ENCODE peak calls at places on chromosomes 6 and 20, in five cellular contexts. One of them, this sample, is unnamed.

GRCh38 chr20:38320221-38320620 is 16.3 kb downstream of the BPI start:
- DNase-seq in AG09309: no peak
- DNase-seq in prostate gland: no peak
- DNase-seq in brain microvascular endothelial cell: peak
- DNase-seq in WERI-Rb-1: no peak
- DNase-seq in this sample: no peak

GRCh38 chr6:3162565-3163247 is 5.4 kb upstream of the TUBB2A start:
- DNase-seq in AG09309: no peak
- DNase-seq in prostate gland: peak
- DNase-seq in brain microvascular endothelial cell: peak
- DNase-seq in WERI-Rb-1: peak
- DNase-seq in this sample: peak

GRCh38 chr6:130240232-130240631 is 17.5 kb upstream of the SAMD3 start:
- DNase-seq in AG09309: peak
- DNase-seq in prostate gland: no peak
- DNase-seq in brain microvascular endothelial cell: peak
- DNase-seq in WERI-Rb-1: no peak
- DNase-seq in this sample: peak

GRCh38 chr6:41626917-41627316 is 11.4 kb upstream of the MDFI start:
- DNase-seq in AG09309: no peak
- DNase-seq in prostate gland: no peak
- DNase-seq in brain microvascular endothelial cell: no peak
- DNase-seq in WERI-Rb-1: no peak
- DNase-seq in this sample: no peak

GRCh38 chr6:16511048-16511660 is 250.1 kb downstream of the ATXN1 start:
- DNase-seq in AG09309: no peak
- DNase-seq in prostate gland: no peak
- DNase-seq in brain microvascular endothelial cell: peak
- DNase-seq in WERI-Rb-1: peak
- DNase-seq in this sample: no peak

GRCh38 chr20:35560541-35560940 is 18.7 kb downstream of the ERGIC3 start:
- DNase-seq in AG09309: no peak
- DNase-seq in prostate gland: no peak
- DNase-seq in brain microvascular endothelial cell: no peak
- DNase-seq in WERI-Rb-1: no peak
- DNase-seq in this sample: no peak

GRCh38 chr6:166998256-166999144 is 697 bp upstream of the CEP43 start:
- DNase-seq in AG09309: no peak
- DNase-seq in prostate gland: peak
- DNase-seq in brain microvascular endothelial cell: peak
- DNase-seq in WERI-Rb-1: no peak
- DNase-seq in this sample: no peak

GRCh38 chr6:136696783-136697364 is 95.4 kb downstream of the MAP3K5 start:
- DNase-seq in AG09309: no peak
- DNase-seq in prostate gland: peak
- DNase-seq in brain microvascular endothelial cell: no peak
- DNase-seq in WERI-Rb-1: no peak
- DNase-seq in this sample: no peak

GRCh38 chr6:11731423-11731822 is 47.2 kb downstream of the ADTRP start:
- DNase-seq in AG09309: no peak
- DNase-seq in prostate gland: no peak
- DNase-seq in brain microvascular endothelial cell: no peak
- DNase-seq in WERI-Rb-1: no peak
- DNase-seq in this sample: no peak

GRCh38 chr6:98977606-98978292 is 30.0 kb upstream of the FBXL4 start:
- DNase-seq in AG09309: no peak
- DNase-seq in prostate gland: no peak
- DNase-seq in brain microvascular endothelial cell: no peak
- DNase-seq in WERI-Rb-1: no peak
- DNase-seq in this sample: peak

GRCh38 chr6:167662104-167662880 is 164.4 kb upstream of the AFDN start:
- DNase-seq in AG09309: no peak
- DNase-seq in prostate gland: no peak
- DNase-seq in brain microvascular endothelial cell: no peak
- DNase-seq in WERI-Rb-1: no peak
- DNase-seq in this sample: no peak

GRCh38 chr6:127302728-127303675 is 36.3 kb downstream of the RNF146 start:
- DNase-seq in AG09309: no peak
- DNase-seq in prostate gland: peak
- DNase-seq in brain microvascular endothelial cell: peak
- DNase-seq in WERI-Rb-1: peak
- DNase-seq in this sample: no peak

GRCh38 chr20:32820698-32821378 is 1.1 kb downstream of the MAPRE1 start:
- DNase-seq in AG09309: no peak
- DNase-seq in prostate gland: no peak
- DNase-seq in brain microvascular endothelial cell: no peak
- DNase-seq in WERI-Rb-1: no peak
- DNase-seq in this sample: no peak

GRCh38 chr6:135094403-135094821 is 39.8 kb upstream of the HBS1L start:
- DNase-seq in AG09309: no peak
- DNase-seq in prostate gland: no peak
- DNase-seq in brain microvascular endothelial cell: no peak
- DNase-seq in WERI-Rb-1: no peak
- DNase-seq in this sample: no peak

GRCh38 chr6:6494677-6495076 is 93.8 kb upstream of the LY86 start:
- DNase-seq in AG09309: no peak
- DNase-seq in prostate gland: peak
- DNase-seq in brain microvascular endothelial cell: no peak
- DNase-seq in WERI-Rb-1: peak
- DNase-seq in this sample: no peak

GRCh38 chr6:3324262-3324942 is 65.7 kb downstream of the PSMG4 start:
- DNase-seq in AG09309: peak
- DNase-seq in prostate gland: no peak
- DNase-seq in brain microvascular endothelial cell: peak
- DNase-seq in WERI-Rb-1: no peak
- DNase-seq in this sample: no peak

GRCh38 chr6:63100066-63100465 is 111.2 kb upstream of the FKBP1C start:
- DNase-seq in AG09309: no peak
- DNase-seq in prostate gland: no peak
- DNase-seq in brain microvascular endothelial cell: no peak
- DNase-seq in WERI-Rb-1: no peak
- DNase-seq in this sample: no peak

GRCh38 chr20:19692100-19692499 is 66.0 kb upstream of the RIN2 start:
- DNase-seq in AG09309: no peak
- DNase-seq in prostate gland: no peak
- DNase-seq in brain microvascular endothelial cell: no peak
- DNase-seq in WERI-Rb-1: no peak
- DNase-seq in this sample: no peak

GRCh38 chr20:57498425-57499400 is 26.2 kb downstream of the CTCFL start:
- DNase-seq in AG09309: no peak
- DNase-seq in prostate gland: no peak
- DNase-seq in brain microvascular endothelial cell: peak
- DNase-seq in WERI-Rb-1: peak
- DNase-seq in this sample: no peak

GRCh38 chr6:112018619-112019416 is 35.1 kb upstream of the CCN6 start:
- DNase-seq in AG09309: peak
- DNase-seq in prostate gland: peak
- DNase-seq in brain microvascular endothelial cell: peak
- DNase-seq in WERI-Rb-1: no peak
- DNase-seq in this sample: no peak

GRCh38 chr6:125140808-125141207 is 12.8 kb upstream of the TPD52L1 start:
- DNase-seq in AG09309: no peak
- DNase-seq in prostate gland: no peak
- DNase-seq in brain microvascular endothelial cell: no peak
- DNase-seq in WERI-Rb-1: no peak
- DNase-seq in this sample: no peak

GRCh38 chr6:133547136-133547535 is 306.0 kb downstream of the EYA4 start:
- DNase-seq in AG09309: no peak
- DNase-seq in prostate gland: no peak
- DNase-seq in brain microvascular endothelial cell: no peak
- DNase-seq in WERI-Rb-1: no peak
- DNase-seq in this sample: no peak

GRCh38 chr6:14453712-14454466 is 336.3 kb downstream of the CD83 start:
- DNase-seq in AG09309: no peak
- DNase-seq in prostate gland: no peak
- DNase-seq in brain microvascular endothelial cell: no peak
- DNase-seq in WERI-Rb-1: peak
- DNase-seq in this sample: no peak

GRCh38 chr6:4299476-4299875 is 164.1 kb upstream of the ECI2 start:
- DNase-seq in AG09309: no peak
- DNase-seq in prostate gland: no peak
- DNase-seq in brain microvascular endothelial cell: no peak
- DNase-seq in WERI-Rb-1: no peak
- DNase-seq in this sample: no peak

GRCh38 chr6:17927705-17928104 is 59.7 kb downstream of the KIF13A start:
- DNase-seq in AG09309: no peak
- DNase-seq in prostate gland: no peak
- DNase-seq in brain microvascular endothelial cell: no peak
- DNase-seq in WERI-Rb-1: no peak
- DNase-seq in this sample: no peak

GRCh38 chr6:35014341-35014740 is 125.3 kb downstream of the ANKS1A start:
- DNase-seq in AG09309: no peak
- DNase-seq in prostate gland: no peak
- DNase-seq in brain microvascular endothelial cell: no peak
- DNase-seq in WERI-Rb-1: no peak
- DNase-seq in this sample: peak

GRCh38 chr20:61733891-61734732 is 331.6 kb downstream of the TAF4 start:
- DNase-seq in AG09309: no peak
- DNase-seq in prostate gland: no peak
- DNase-seq in brain microvascular endothelial cell: no peak
- DNase-seq in WERI-Rb-1: no peak
- DNase-seq in this sample: no peak

GRCh38 chr20:17493173-17493572 is 38.0 kb downstream of the BFSP1 start:
- DNase-seq in AG09309: no peak
- DNase-seq in prostate gland: no peak
- DNase-seq in brain microvascular endothelial cell: no peak
- DNase-seq in WERI-Rb-1: no peak
- DNase-seq in this sample: no peak

DNA sequence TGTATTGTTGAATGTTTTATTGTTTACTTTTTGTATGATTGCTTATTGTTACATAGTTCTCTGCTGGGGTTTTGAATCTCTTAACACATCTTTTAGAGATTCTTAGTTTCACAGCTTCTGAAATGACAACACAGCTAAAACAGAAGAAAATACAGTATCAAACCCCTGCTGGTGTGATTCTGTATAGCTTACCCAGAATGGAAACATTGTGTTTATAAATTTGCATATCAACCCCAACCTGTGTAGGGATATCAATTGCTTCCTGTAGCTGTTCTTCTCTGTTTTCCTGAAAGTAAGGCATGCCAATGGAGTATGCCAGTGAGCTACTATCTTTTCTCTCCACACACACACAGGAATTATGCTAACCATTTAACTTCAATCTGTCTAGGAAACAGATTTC is 64.3 kb upstream of the ID4 start:
- DNase-seq in AG09309: no peak
- DNase-seq in prostate gland: no peak
- DNase-seq in brain microvascular endothelial cell: no peak
- DNase-seq in WERI-Rb-1: no peak
- DNase-seq in this sample: no peak
- TF ChIP-seq CTCF in AG09309: no peak
- TF ChIP-seq CTCF in prostate gland: no peak
- TF ChIP-seq CTCF in brain microvascular endothelial cell: no peak
- TF ChIP-seq CTCF in WERI-Rb-1: no peak
- TF ChIP-seq CTCF in this sample: peak

DNA sequence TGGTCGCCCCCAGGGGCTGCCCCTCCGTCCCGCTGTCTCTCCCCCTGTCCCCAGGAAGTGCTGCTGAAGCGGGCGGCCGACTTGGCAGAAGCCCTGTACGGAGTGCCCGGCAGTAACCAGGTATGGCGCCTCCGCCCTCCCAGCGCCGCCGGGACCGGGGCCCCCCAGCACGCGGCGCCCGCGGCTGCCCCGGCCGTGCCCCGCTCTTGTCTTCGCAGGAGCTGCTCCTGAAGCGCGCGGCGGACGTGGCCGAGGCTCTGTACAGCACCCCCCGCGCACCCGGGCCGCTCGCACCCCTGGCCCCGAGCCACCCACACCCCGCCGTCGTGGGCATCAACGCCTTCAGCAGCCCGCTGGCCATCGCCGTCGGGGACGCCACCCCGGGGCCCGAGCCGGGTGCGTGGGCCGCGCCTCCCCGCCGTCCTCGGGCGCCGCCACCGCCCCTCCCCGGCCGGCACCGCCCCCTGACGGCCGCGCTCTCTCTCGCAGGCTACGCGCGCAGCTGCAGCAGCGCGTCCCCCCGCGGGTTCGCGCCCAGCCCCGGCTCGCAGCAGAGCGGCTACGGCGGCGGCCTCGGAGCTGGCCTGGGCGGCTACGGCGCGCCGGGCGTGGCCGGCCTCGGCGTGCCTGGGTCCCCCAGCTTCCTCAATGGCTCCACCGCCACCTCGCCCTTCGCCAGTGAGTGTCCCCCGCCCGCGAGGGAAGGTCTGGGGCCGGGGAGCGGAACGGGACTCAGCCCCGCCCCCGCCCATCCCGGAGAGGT is 48.4 kb downstream of the CPXM1 start:
- DNase-seq in AG09309: no peak
- DNase-seq in prostate gland: peak
- DNase-seq in brain microvascular endothelial cell: no peak
- DNase-seq in WERI-Rb-1: no peak
- DNase-seq in this sample: no peak
- H3K4me3 ChIP-seq in AG09309: peak
- H3K4me3 ChIP-seq in prostate gland: peak
- H3K4me3 ChIP-seq in brain microvascular endothelial cell: peak
- H3K4me3 ChIP-seq in WERI-Rb-1: no peak
- H3K4me3 ChIP-seq in this sample: no peak

DNA sequence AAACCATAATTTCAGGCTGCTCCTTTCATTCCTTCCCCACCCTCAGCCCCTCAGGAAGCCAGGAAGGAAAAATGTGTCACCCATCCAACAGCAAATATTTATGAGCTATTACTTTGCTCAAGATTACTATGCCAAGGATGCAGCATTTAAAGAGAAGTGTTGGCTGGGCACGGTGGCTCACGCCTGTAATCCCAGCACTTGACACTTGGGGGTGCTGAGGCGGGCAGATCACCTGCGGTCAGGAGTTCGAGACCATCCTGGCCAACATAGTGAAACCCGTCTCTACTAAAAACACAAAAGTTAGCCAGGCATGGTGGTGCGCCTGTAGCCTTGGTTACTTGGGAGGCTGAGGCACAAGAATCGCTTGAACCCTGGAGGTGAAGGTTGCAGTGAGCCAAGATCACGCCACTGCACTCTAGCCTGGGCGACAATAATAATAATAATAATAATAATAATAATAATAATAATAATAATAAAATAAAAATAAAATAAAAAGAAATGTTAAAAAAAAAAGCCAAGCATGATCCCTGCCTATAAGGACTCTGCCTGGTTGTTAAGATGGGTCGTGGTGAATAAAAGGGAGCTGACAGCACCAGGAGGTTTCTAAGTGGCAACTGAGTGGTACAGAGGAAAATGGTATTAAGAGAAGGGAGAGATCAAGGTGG is 20.5 kb upstream of the TIAM2 start:
- DNase-seq in AG09309: no peak
- DNase-seq in prostate gland: no peak
- DNase-seq in brain microvascular endothelial cell: no peak
- DNase-seq in WERI-Rb-1: no peak
- DNase-seq in this sample: no peak
- TF ChIP-seq CTCF in AG09309: no peak
- TF ChIP-seq CTCF in prostate gland: no peak
- TF ChIP-seq CTCF in brain microvascular endothelial cell: peak
- TF ChIP-seq CTCF in WERI-Rb-1: peak
- TF ChIP-seq CTCF in this sample: peak

DNA sequence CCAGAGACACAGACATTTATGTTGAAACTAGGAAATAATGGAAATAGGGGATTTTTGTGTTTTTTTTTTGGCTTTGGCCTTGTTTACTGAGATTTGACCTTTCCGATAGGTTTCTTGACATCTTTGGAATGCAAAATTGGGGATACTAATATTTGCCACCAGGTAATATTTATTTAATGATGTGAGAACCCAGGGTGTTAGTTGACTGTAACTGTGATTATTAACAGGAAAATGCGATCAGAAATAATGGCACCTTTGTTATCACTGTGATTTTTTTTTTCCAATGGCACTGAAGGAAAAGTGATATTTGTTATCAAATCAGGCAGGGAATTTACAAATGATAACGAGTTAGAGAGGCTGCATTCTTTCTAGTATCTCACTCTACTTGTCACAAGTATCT is 330.5 kb downstream of the SOX4 start:
- DNase-seq in AG09309: no peak
- DNase-seq in prostate gland: no peak
- DNase-seq in brain microvascular endothelial cell: no peak
- DNase-seq in WERI-Rb-1: no peak
- DNase-seq in this sample: no peak
- H3K4me3 ChIP-seq in AG09309: no peak
- H3K4me3 ChIP-seq in prostate gland: no peak
- H3K4me3 ChIP-seq in brain microvascular endothelial cell: no peak
- H3K4me3 ChIP-seq in WERI-Rb-1: no peak
- H3K4me3 ChIP-seq in this sample: no peak